ENCODE peak calls at places on chromosomes 13 and 19, in five cellular contexts. One of them, this sample, is unnamed.

GRCh38 chr13:97986841-97987240 is 33.4 kb downstream of the IPO5 start:
- DNase-seq in T47D: no peak
- DNase-seq in brain microvascular endothelial cell: no peak
- DNase-seq in stimulated activated CD8-positive, alpha-beta memory T cell treated with anti-CD3 and anti-CD28 coated beads, Interleukin-4, amount 100 ng/mL, for 48 hours: no peak
- DNase-seq in KG1: no peak
- DNase-seq in this sample: no peak

GRCh38 chr19:43527860-43528622 is 1.0 kb upstream of the ETHE1 start:
- DNase-seq in T47D: no peak
- DNase-seq in brain microvascular endothelial cell: no peak
- DNase-seq in stimulated activated CD8-positive, alpha-beta memory T cell treated with anti-CD3 and anti-CD28 coated beads, Interleukin-4, amount 100 ng/mL, for 48 hours: no peak
- DNase-seq in KG1: no peak
- DNase-seq in this sample: no peak

GRCh38 chr19:43780706-43781525 is at the start of gene KCNN4:
- DNase-seq in T47D: no peak
- DNase-seq in brain microvascular endothelial cell: peak
- DNase-seq in stimulated activated CD8-positive, alpha-beta memory T cell treated with anti-CD3 and anti-CD28 coated beads, Interleukin-4, amount 100 ng/mL, for 48 hours: peak
- DNase-seq in KG1: peak
- DNase-seq in this sample: peak

GRCh38 chr19:33868821-33869412 is 72.2 kb downstream of the KCTD15 start:
- DNase-seq in T47D: no peak
- DNase-seq in brain microvascular endothelial cell: no peak
- DNase-seq in stimulated activated CD8-positive, alpha-beta memory T cell treated with anti-CD3 and anti-CD28 coated beads, Interleukin-4, amount 100 ng/mL, for 48 hours: no peak
- DNase-seq in KG1: no peak
- DNase-seq in this sample: no peak

GRCh38 chr13:42369071-42369795 is 97.3 kb downstream of the AKAP11 start:
- DNase-seq in T47D: no peak
- DNase-seq in brain microvascular endothelial cell: no peak
- DNase-seq in stimulated activated CD8-positive, alpha-beta memory T cell treated with anti-CD3 and anti-CD28 coated beads, Interleukin-4, amount 100 ng/mL, for 48 hours: peak
- DNase-seq in KG1: no peak
- DNase-seq in this sample: no peak

GRCh38 chr13:78780708-78781107 is 121.8 kb upstream of the OBI1 start:
- DNase-seq in T47D: no peak
- DNase-seq in brain microvascular endothelial cell: no peak
- DNase-seq in stimulated activated CD8-positive, alpha-beta memory T cell treated with anti-CD3 and anti-CD28 coated beads, Interleukin-4, amount 100 ng/mL, for 48 hours: no peak
- DNase-seq in KG1: no peak
- DNase-seq in this sample: no peak

GRCh38 chr19:51246153-51246552 is 4.7 kb upstream of the SIGLECL1 start:
- DNase-seq in T47D: no peak
- DNase-seq in brain microvascular endothelial cell: peak
- DNase-seq in stimulated activated CD8-positive, alpha-beta memory T cell treated with anti-CD3 and anti-CD28 coated beads, Interleukin-4, amount 100 ng/mL, for 48 hours: no peak
- DNase-seq in KG1: peak
- DNase-seq in this sample: no peak

GRCh38 chr19:57192993-57193392 is 1.7 kb downstream of the ZNF264 start:
- DNase-seq in T47D: no peak
- DNase-seq in brain microvascular endothelial cell: no peak
- DNase-seq in stimulated activated CD8-positive, alpha-beta memory T cell treated with anti-CD3 and anti-CD28 coated beads, Interleukin-4, amount 100 ng/mL, for 48 hours: peak
- DNase-seq in KG1: no peak
- DNase-seq in this sample: no peak

GRCh38 chr13:113666951-113667701 is at the start of gene GRK1:
- DNase-seq in T47D: no peak
- DNase-seq in brain microvascular endothelial cell: no peak
- DNase-seq in stimulated activated CD8-positive, alpha-beta memory T cell treated with anti-CD3 and anti-CD28 coated beads, Interleukin-4, amount 100 ng/mL, for 48 hours: no peak
- DNase-seq in KG1: no peak
- DNase-seq in this sample: no peak

GRCh38 chr19:5588441-5588840 is 20.7 kb upstream of the TINCR start:
- DNase-seq in T47D: no peak
- DNase-seq in brain microvascular endothelial cell: no peak
- DNase-seq in stimulated activated CD8-positive, alpha-beta memory T cell treated with anti-CD3 and anti-CD28 coated beads, Interleukin-4, amount 100 ng/mL, for 48 hours: no peak
- DNase-seq in KG1: no peak
- DNase-seq in this sample: no peak

GRCh38 chr13:36166051-36166450 is 34.9 kb upstream of the DCLK1 start:
- DNase-seq in T47D: no peak
- DNase-seq in brain microvascular endothelial cell: no peak
- DNase-seq in stimulated activated CD8-positive, alpha-beta memory T cell treated with anti-CD3 and anti-CD28 coated beads, Interleukin-4, amount 100 ng/mL, for 48 hours: no peak
- DNase-seq in KG1: no peak
- DNase-seq in this sample: no peak

GRCh38 chr13:85236431-85236830 is 562.8 kb downstream of the SLITRK6 start:
- DNase-seq in T47D: no peak
- DNase-seq in brain microvascular endothelial cell: peak
- DNase-seq in stimulated activated CD8-positive, alpha-beta memory T cell treated with anti-CD3 and anti-CD28 coated beads, Interleukin-4, amount 100 ng/mL, for 48 hours: no peak
- DNase-seq in KG1: no peak
- DNase-seq in this sample: no peak

GRCh38 chr13:97422118-97423054 is 11.6 kb upstream of the RAP2A start:
- DNase-seq in T47D: no peak
- DNase-seq in brain microvascular endothelial cell: no peak
- DNase-seq in stimulated activated CD8-positive, alpha-beta memory T cell treated with anti-CD3 and anti-CD28 coated beads, Interleukin-4, amount 100 ng/mL, for 48 hours: no peak
- DNase-seq in KG1: no peak
- DNase-seq in this sample: no peak

GRCh38 chr19:10226376-10227214 is 4.5 kb downstream of the S1PR2 start:
- DNase-seq in T47D: no peak
- DNase-seq in brain microvascular endothelial cell: peak
- DNase-seq in stimulated activated CD8-positive, alpha-beta memory T cell treated with anti-CD3 and anti-CD28 coated beads, Interleukin-4, amount 100 ng/mL, for 48 hours: no peak
- DNase-seq in KG1: no peak
- DNase-seq in this sample: no peak

GRCh38 chr19:7349231-7349591 is 474 bp downstream of the ARHGEF18 start:
- DNase-seq in T47D: no peak
- DNase-seq in brain microvascular endothelial cell: no peak
- DNase-seq in stimulated activated CD8-positive, alpha-beta memory T cell treated with anti-CD3 and anti-CD28 coated beads, Interleukin-4, amount 100 ng/mL, for 48 hours: peak
- DNase-seq in KG1: no peak
- DNase-seq in this sample: no peak

GRCh38 chr19:17487240-17488121 is 17.2 kb downstream of the SLC27A1 start:
- DNase-seq in T47D: no peak
- DNase-seq in brain microvascular endothelial cell: no peak
- DNase-seq in stimulated activated CD8-positive, alpha-beta memory T cell treated with anti-CD3 and anti-CD28 coated beads, Interleukin-4, amount 100 ng/mL, for 48 hours: no peak
- DNase-seq in KG1: no peak
- DNase-seq in this sample: no peak

GRCh38 chr19:35403116-35403760 is 32.4 kb downstream of the GPR42 start:
- DNase-seq in T47D: no peak
- DNase-seq in brain microvascular endothelial cell: no peak
- DNase-seq in stimulated activated CD8-positive, alpha-beta memory T cell treated with anti-CD3 and anti-CD28 coated beads, Interleukin-4, amount 100 ng/mL, for 48 hours: peak
- DNase-seq in KG1: no peak
- DNase-seq in this sample: no peak

GRCh38 chr13:97226788-97227627 is 4.9 kb downstream of the MBNL2 start:
- DNase-seq in T47D: no peak
- DNase-seq in brain microvascular endothelial cell: no peak
- DNase-seq in stimulated activated CD8-positive, alpha-beta memory T cell treated with anti-CD3 and anti-CD28 coated beads, Interleukin-4, amount 100 ng/mL, for 48 hours: peak
- DNase-seq in KG1: peak
- DNase-seq in this sample: peak

This sample was measured in CD4-positive, alpha-beta T cell.